ENCODE peak calls at places on chromosomes 12 and 14, in five cellular contexts. C is IMR-90, O is A549, D is sigmoid colon, K is endothelial cell. A is an unnamed sample.

GRCh38 chr12:57845478-57846284 is 848 bp downstream of the CTDSP2 start:
- DNase-seq in C (no peak), O (peak), D (peak), K (peak), A (peak)

GRCh38 chr12:105451211-105451610 is 120.7 kb downstream of the C12orf75 start:
- DNase-seq in D (no peak), O (no peak), K (no peak), C (peak), A (no peak)

GRCh38 chr12:37546206-37546605 is 770.4 kb upstream of the ALG10B start:
- DNase-seq in C (no peak), K (no peak), O (no peak), D (no peak), A (no peak)

GRCh38 chr12:31923063-31923412 is 36.2 kb upstream of the RESF1 start:
- DNase-seq in C (no peak), K (no peak), O (no peak), D (no peak), A (no peak)

GRCh38 chr12:128069359-128069997 is 197.5 kb upstream of the TMEM132C start:
- DNase-seq in C (peak), D (no peak), K (peak), O (peak), A (peak)

GRCh38 chr14:100586153-100586519 is 1.1 kb downstream of the BEGAIN start:
- DNase-seq in D (no peak), K (no peak), O (no peak), C (no peak), A (peak)

GRCh38 chr12:64875186-64875585 is 50.7 kb downstream of the TBC1D30 start:
- DNase-seq in O (no peak), C (no peak), K (no peak), D (no peak), A (no peak)

GRCh38 chr12:82412246-82412645 is 53.9 kb downstream of the METTL25 start:
- DNase-seq in O (peak), D (no peak), K (no peak), C (no peak), A (no peak)

GRCh38 chr14:103581206-103581605 is 18.4 kb downstream of the COA8 start:
- DNase-seq in D (no peak), K (no peak), C (no peak), O (no peak), A (no peak)

GRCh38 chr14:23053426-23053825 is 3.9 kb downstream of the CDH24 start:
- DNase-seq in O (no peak), C (no peak), K (no peak), D (no peak), A (no peak)

GRCh38 chr12:74941678-74942077 is 268.0 kb downstream of the KCNC2 start:
- DNase-seq in C (no peak), O (no peak), D (no peak), K (no peak), A (no peak)

GRCh38 chr14:85464135-85464534 is 65.8 kb upstream of the FLRT2 start:
- DNase-seq in K (no peak), C (no peak), O (no peak), D (no peak), A (no peak)

GRCh38 chr12:127515941-127516340 is 751.0 kb upstream of the TMEM132C start:
- DNase-seq in C (peak), K (no peak), D (no peak), O (no peak), A (no peak)

GRCh38 chr14:75428230-75429104 is 645 bp downstream of the JDP2 start:
- DNase-seq in C (no peak), O (no peak), K (peak), D (peak), A (peak)

GRCh38 chr12:11861155-11861863 is 209.4 kb upstream of the BCL2L14 start:
- DNase-seq in D (no peak), O (no peak), C (no peak), K (no peak), A (no peak)

GRCh38 chr12:104567832-104568490 is 111.2 kb downstream of the CHST11 start:
- DNase-seq in D (no peak), K (no peak), C (no peak), O (no peak), A (no peak)

GRCh38 chr14:20606902-20607242 is 15.7 kb upstream of the RNASE12 start:
- DNase-seq in O (no peak), C (no peak), K (no peak), D (no peak), A (no peak)

GRCh38 chr14:67358914-67359313 is 690 bp downstream of the ATP6V1D start:
- DNase-seq in O (no peak), C (no peak), K (no peak), D (no peak), A (no peak)

GRCh38 chr12:65720136-65720535 is 104.1 kb upstream of the HMGA2 start:
- DNase-seq in C (peak), D (no peak), O (no peak), K (no peak), A (no peak)

GRCh38 chr12:55001198-55001827 is 16.8 kb upstream of the TESPA1 start:
- DNase-seq in K (no peak), O (no peak), D (no peak), C (no peak), A (no peak)

GRCh38 chr12:3483089-3483488 is 7.9 kb upstream of the PRMT8 start:
- DNase-seq in K (no peak), O (no peak), D (no peak), C (no peak), A (no peak)

DNA sequence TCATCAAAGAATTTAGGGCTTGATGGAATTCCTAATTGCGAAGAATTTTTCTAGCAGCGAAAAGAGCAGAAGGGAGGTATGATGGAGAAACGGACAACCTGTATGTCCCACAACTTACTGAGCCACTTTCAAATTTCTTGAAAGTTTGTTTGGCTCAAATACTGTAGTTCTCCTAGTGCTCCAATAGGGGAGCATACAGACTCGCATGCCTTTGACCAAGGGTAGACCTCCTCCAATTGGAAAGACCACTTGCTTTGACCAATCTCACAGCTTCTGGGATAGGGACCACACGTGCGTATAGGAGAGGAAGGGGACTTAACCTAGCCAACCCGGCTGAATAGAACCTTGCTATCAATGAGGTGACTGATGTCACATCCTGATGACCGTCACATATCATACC is 28.6 kb downstream of the SLC35F4 start:
- DNase-seq in O (no peak), D (no peak), K (no peak), C (no peak), A (no peak)
- TF ChIP-seq CTCF in O (no peak), D (no peak), K (peak), C (no peak), A (no peak)

GRCh38 chr12:25130741-25131188 is 64.2 kb downstream of the DNAI7 start:
- DNase-seq in O (peak), C (peak), D (no peak), K (no peak), A (no peak)
- TF ChIP-seq CTCF in O (peak), C (peak), D (no peak), K (peak), A (peak)

GRCh38 chr12:113340061-113340460 is 5.2 kb upstream of the SLC8B1 start:
- DNase-seq in K (no peak), D (no peak), O (no peak), C (no peak), A (no peak)
- TF ChIP-seq CTCF in K (no peak), D (no peak), O (no peak), C (no peak), A (no peak)

DNA sequence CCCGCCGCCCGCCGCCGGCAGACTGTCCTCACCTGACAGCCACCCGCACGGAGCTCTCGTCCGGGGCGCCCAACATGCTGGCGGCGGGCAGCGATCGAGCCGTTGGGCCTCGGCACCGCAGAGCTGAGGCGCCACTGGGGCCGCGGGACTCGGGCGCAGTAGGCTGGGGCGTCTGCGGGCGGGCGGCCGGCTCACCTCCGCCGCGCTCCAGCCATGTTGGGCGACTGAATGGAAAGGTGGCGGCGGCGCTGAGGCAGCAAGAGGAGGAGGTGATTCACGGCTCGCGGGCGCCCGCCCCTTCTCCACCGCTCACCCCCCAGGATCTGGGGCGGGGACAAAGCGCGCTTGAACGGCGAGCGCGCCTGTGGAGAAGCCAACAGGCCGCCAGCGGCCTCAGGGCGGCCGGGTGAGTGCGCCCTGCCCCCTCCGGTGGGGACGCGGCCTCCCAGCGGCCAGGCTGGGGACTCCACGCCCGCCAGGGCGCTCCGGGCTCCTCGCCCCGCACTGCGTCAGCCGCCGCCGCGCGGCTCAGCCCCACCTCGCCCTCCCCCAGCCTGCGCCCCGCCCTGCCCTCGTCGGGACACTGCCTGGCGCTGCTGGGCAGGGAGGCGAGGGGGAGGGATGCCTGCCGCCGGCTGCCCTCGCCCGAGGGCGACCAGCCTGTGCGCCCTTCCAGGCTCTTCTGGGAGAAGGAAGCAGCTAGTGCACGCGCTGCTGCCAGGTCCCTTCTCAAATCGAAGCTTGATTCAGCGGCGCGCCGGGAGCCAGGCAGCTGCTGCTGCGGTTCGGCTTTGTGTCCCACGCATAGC is at the start of gene KIF21A:
- DNase-seq in O (peak), K (peak), D (peak), C (peak), A (peak)
- TF ChIP-seq CTCF in O (peak), K (peak), D (peak), C (peak), A (peak)

GRCh38 chr14:65959563-65960024 is 526.6 kb upstream of the CCDC196 start:
- DNase-seq in O (no peak), D (no peak), C (no peak), K (no peak), A (no peak)

GRCh38 chr14:65957631-65958205 is 528.5 kb upstream of the CCDC196 start:
- DNase-seq in O (no peak), D (no peak), C (no peak), K (peak), A (no peak)

GRCh38 chr14:65958664-65959562 is 527.3 kb upstream of the CCDC196 start:
- DNase-seq in O (peak), K (no peak), C (peak), D (no peak), A (no peak)

GRCh38 chr14:65962952-65963351 is 523.2 kb upstream of the CCDC196 start:
- DNase-seq in C (no peak), K (no peak), D (no peak), O (no peak), A (no peak)

GRCh38 chr14:65961004-65961403 is 525.2 kb upstream of the CCDC196 start:
- DNase-seq in K (peak), D (no peak), C (peak), O (peak), A (peak)
- TF ChIP-seq CTCF in K (peak), D (no peak), C (peak), O (peak), A (peak)

GRCh38 chr12:41801261-41801660 is 343.4 kb downstream of the GXYLT1 start:
- DNase-seq in C (no peak), O (no peak), D (no peak), K (no peak), A (no peak)
- TF ChIP-seq CTCF in C (no peak), O (no peak), D (no peak), K (no peak), A (no peak)